ENCODE peak calls at places on chromosomes 13 and 19, in seven cellular contexts. S is GM10248, E is ELF-1, R is HTR-8/SVneo, U is T-cell, C is B cell, H is M059J. F is an unnamed sample.

GRCh38 chr19:29785955-29786589 is 25.7 kb upstream of the CCNE1 start:
- DNase-seq in S (peak), E (no peak), R (no peak), U (no peak), C (no peak), H (no peak), F (no peak)

GRCh38 chr19:1503089-1503924 is 9.5 kb downstream of the ADAMTSL5 start:
- DNase-seq in S (peak), E (peak), R (no peak), U (peak), C (peak), H (no peak), F (no peak)

GRCh38 chr13:84399320-84400085 is 517.2 kb upstream of the SLITRK1 start:
- DNase-seq in S (no peak), E (peak), R (no peak), U (no peak), C (no peak), H (peak), F (no peak)

GRCh38 chr19:45069056-45069455 is 7.2 kb downstream of the ZNF296 start:
- DNase-seq in S (no peak), E (peak), R (no peak), U (no peak), C (no peak), H (peak), F (no peak)

GRCh38 chr19:11535792-11536595 is 2.7 kb upstream of the CNN1 start:
- DNase-seq in S (peak), E (peak), R (peak), U (peak), C (peak), H (peak), F (peak)

GRCh38 chr13:23087884-23088283 is 92.9 kb upstream of the SGCG start:
- DNase-seq in S (peak), E (peak), R (no peak), U (no peak), C (no peak), H (peak), F (no peak)

GRCh38 chr13:75316427-75316826 is 165.5 kb downstream of the TBC1D4 start:
- DNase-seq in S (no peak), E (no peak), R (no peak), U (no peak), C (no peak), H (peak), F (no peak)

GRCh38 chr19:16376241-16376640 is 51.6 kb downstream of the KLF2 start:
- DNase-seq in S (no peak), E (no peak), R (no peak), U (no peak), C (no peak), H (no peak), F (no peak)

GRCh38 chr13:84358601-84359000 is 476.3 kb upstream of the SLITRK1 start:
- DNase-seq in S (no peak), E (no peak), R (no peak), U (no peak), C (no peak), H (peak), F (peak)

GRCh38 chr19:51480590-51480989 is 2.3 kb downstream of the CEACAM18 start:
- DNase-seq in S (no peak), E (peak), R (peak), U (no peak), C (no peak), H (peak), F (no peak)

GRCh38 chr13:110108348-110109139 is 198.4 kb downstream of the COL4A1 start:
- DNase-seq in S (no peak), E (peak), R (peak), U (no peak), C (no peak), H (peak), F (peak)

GRCh38 chr13:39185326-39185725 is 147.1 kb downstream of the NHLRC3 start:
- DNase-seq in S (no peak), E (no peak), R (no peak), U (no peak), C (no peak), H (no peak), F (no peak)